ENCODE peak calls at places on chromosomes 12 and 14, in four cellular contexts. J is GM03348, P is A549, Z is M059J. D is an unnamed sample.

GRCh38 chr14:24368562-24369252 is 723 bp downstream of the NFATC4 start:
- DNase-seq in J (peak; percentile 95), P (no peak), Z (no peak), D (peak; percentile 54)

GRCh38 chr14:41766772-41767171 is 160.1 kb downstream of the LRFN5 start:
- DNase-seq in J (no peak), P (no peak), Z (no peak), D (no peak)

GRCh38 chr12:88362439-88362838 is 217.8 kb downstream of the KITLG start:
- DNase-seq in J (peak; percentile 7), P (no peak), Z (peak; percentile 31), D (no peak)

GRCh38 chr14:106287506-106287905 is 761.1 kb downstream of the TMEM121 start:
- DNase-seq in J (no peak), P (no peak), Z (no peak), D (no peak)

GRCh38 chr12:109741286-109741969 is 27.8 kb downstream of the FAM222A start:
- DNase-seq in J (no peak), P (no peak), Z (no peak), D (no peak)

GRCh38 chr12:69595689-69596088 is 10.4 kb downstream of the CCT2 start:
- DNase-seq in J (no peak), P (peak; percentile 22), Z (no peak), D (peak; percentile 51)

GRCh38 chr12:108594-108993 is 42.0 kb downstream of the IQSEC3 start:
- DNase-seq in J (no peak), P (no peak), Z (peak; percentile 12), D (peak; percentile 61)

GRCh38 chr14:48373993-48374392 is 698.6 kb upstream of the MDGA2 start:
- DNase-seq in J (no peak), P (no peak), Z (peak; percentile 47), D (no peak)

GRCh38 chr12:79685068-79685467 is 5.7 kb downstream of the PAWR start:
- DNase-seq in J (peak; percentile 33), P (peak; percentile 61), Z (peak; percentile 85), D (no peak)

GRCh38 chr12:50828121-50828520 is 14.6 kb upstream of the TMPRSS12 start:
- DNase-seq in J (no peak), P (no peak), Z (no peak), D (no peak)

GRCh38 chr12:67331828-67332227 is 62.7 kb downstream of the CAND1 start:
- DNase-seq in J (no peak), P (no peak), Z (no peak), D (no peak)

GRCh38 chr14:99134333-99135046 is 137.5 kb downstream of the BCL11B start:
- DNase-seq in J (no peak), P (no peak), Z (no peak), D (no peak)

GRCh38 chr12:65761301-65761700 is 63.0 kb upstream of the HMGA2 start:
- DNase-seq in J (no peak), P (no peak), Z (no peak), D (no peak)

GRCh38 chr12:92030618-92031017 is 115.0 kb downstream of the BTG1 start:
- DNase-seq in J (no peak), P (no peak), Z (no peak), D (peak; percentile 87)

GRCh38 chr12:9064815-9065606 is 50.7 kb downstream of the A2M start:
- DNase-seq in J (peak; percentile 16), P (peak; percentile 67), Z (peak; percentile 21), D (peak; percentile 83)

GRCh38 chr12:118922405-118922804 is 58.9 kb upstream of the SRRM4 start:
- DNase-seq in J (no peak), P (no peak), Z (no peak), D (no peak)

GRCh38 chr12:13347241-13348043 is 150.9 kb downstream of the EMP1 start:
- DNase-seq in J (peak; percentile 83), P (peak; percentile 69), Z (peak; percentile 50), D (no peak)

GRCh38 chr14:89405712-89406111 is 11.3 kb downstream of the FOXN3 start:
- DNase-seq in J (no peak), P (no peak), Z (no peak), D (no peak)

GRCh38 chr14:39807271-39807670 is 375.0 kb upstream of the FBXO33 start:
- DNase-seq in J (no peak), P (no peak), Z (no peak), D (no peak)

GRCh38 chr12:93163260-93164036 is 214.3 kb upstream of the NUDT4 start:
- DNase-seq in J (peak; percentile 80), P (no peak), Z (no peak), D (no peak)

GRCh38 chr14:61211476-61212262 is 69.5 kb downstream of the TMEM30B start:
- DNase-seq in J (no peak), P (no peak), Z (no peak), D (no peak)

GRCh38 chr12:3119745-3120660 is 42.8 kb downstream of the TSPAN9 start:
- DNase-seq in J (peak; percentile 68), P (no peak), Z (peak; percentile 89), D (no peak)

GRCh38 chr14:49050836-49051235 is 535.3 kb downstream of the RPS29 start:
- DNase-seq in J (no peak), P (no peak), Z (no peak), D (no peak)

GRCh38 chr14:66231823-66232222 is 254.3 kb upstream of the CCDC196 start:
- DNase-seq in J (no peak), P (no peak), Z (no peak), D (no peak)

GRCh38 chr12:59595557-59596231 is at the start of gene SLC16A7:
- DNase-seq in J (peak; percentile 95), P (peak; percentile 22), Z (peak; percentile 82), D (peak; percentile 82)

GRCh38 chr14:46887144-46887543 is 235.6 kb upstream of the RPL10L start:
- DNase-seq in J (no peak), P (no peak), Z (no peak), D (no peak)

GRCh38 chr12:27436029-27436428 is 10.5 kb upstream of the SMCO2 start:
- DNase-seq in J (no peak), P (no peak), Z (no peak), D (no peak)

D was measured in G401.